ENCODE peak calls at places on chromosome 22, in four cellular contexts. G, V, M and Z are unnamed samples.

GRCh38 chr22:46319319-46319718 is 16.2 kb upstream of the TRMU start:
- DNase-seq in V (no peak), M (no peak), G (no peak), Z (no peak)

GRCh38 chr22:41288245-41288946 is 2.4 kb upstream of the RANGAP1 start:
- DNase-seq in V (no peak), G (no peak), M (peak; percentile 69), Z (no peak)

GRCh38 chr22:46590334-46590733 is 29.9 kb upstream of the GRAMD4 start:
- DNase-seq in G (no peak), V (peak; percentile 37), M (no peak), Z (no peak)

GRCh38 chr22:46710842-46711241 is 27.2 kb downstream of the CERK start:
- DNase-seq in G (no peak), V (no peak), M (no peak), Z (no peak)

GRCh38 chr22:25779890-25780289 is 37.9 kb downstream of the MYO18B start:
- DNase-seq in V (peak; percentile 57), G (no peak), M (no peak), Z (no peak)

GRCh38 chr22:38696606-38697005 is 4.1 kb downstream of the JOSD1 start:
- DNase-seq in V (no peak), M (no peak), G (peak; percentile 20), Z (no peak)

GRCh38 chr22:33922268-33922667 is 2.0 kb upstream of the LARGE1 start:
- DNase-seq in G (peak; percentile 55), V (peak; percentile 69), M (peak; percentile 80), Z (peak; percentile 16)

GRCh38 chr22:26709617-26710390 is 52.4 kb downstream of the MIAT start:
- DNase-seq in M (no peak), V (no peak), G (no peak), Z (no peak)

GRCh38 chr22:28629420-28630184 is 50.0 kb downstream of the TTC28 start:
- DNase-seq in M (no peak), V (no peak), G (no peak), Z (no peak)

GRCh38 chr22:30871391-30872281 is 96.9 kb downstream of the MORC2 start:
- DNase-seq in G (peak; percentile 36), M (peak; percentile 40), V (no peak), Z (peak; percentile 80)

GRCh38 chr22:28244760-28245159 is 325.7 kb upstream of the PITPNB start:
- DNase-seq in M (no peak), V (no peak), G (no peak), Z (no peak)

GRCh38 chr22:48256776-48257689 is 1494.6 kb downstream of the TBC1D22A start:
- DNase-seq in G (no peak), M (no peak), V (no peak), Z (peak; percentile 78)

GRCh38 chr22:49204599-49205214 is 623.0 kb downstream of the BRD1 start:
- DNase-seq in V (no peak), G (peak; percentile 46), M (peak; percentile 48), Z (no peak)

GRCh38 chr22:38981659-38982007 is 514 bp upstream of the APOBEC3B start:
- DNase-seq in M (no peak), G (no peak), V (no peak), Z (no peak)

GRCh38 chr22:36008131-36008530 is 20.5 kb downstream of the RBFOX2 start:
- DNase-seq in M (no peak), V (no peak), G (no peak), Z (no peak)

GRCh38 chr22:37801946-37802309 is 5.8 kb upstream of the GCAT start:
- DNase-seq in V (no peak), G (no peak), M (no peak), Z (no peak)

GRCh38 chr22:24445481-24446290 is 18.3 kb downstream of the ADORA2A start:
- DNase-seq in V (no peak), M (no peak), G (no peak), Z (no peak)

GRCh38 chr22:24443668-24444067 is 16.3 kb downstream of the ADORA2A start:
- DNase-seq in M (no peak), G (no peak), V (no peak), Z (no peak)

GRCh38 chr22:24444251-24444650 is 16.9 kb downstream of the ADORA2A start:
- DNase-seq in V (no peak), M (no peak), G (no peak), Z (no peak)

GRCh38 chr22:24446291-24446611 is 18.9 kb downstream of the ADORA2A start:
- DNase-seq in G (no peak), M (no peak), V (no peak), Z (no peak)

DNA sequence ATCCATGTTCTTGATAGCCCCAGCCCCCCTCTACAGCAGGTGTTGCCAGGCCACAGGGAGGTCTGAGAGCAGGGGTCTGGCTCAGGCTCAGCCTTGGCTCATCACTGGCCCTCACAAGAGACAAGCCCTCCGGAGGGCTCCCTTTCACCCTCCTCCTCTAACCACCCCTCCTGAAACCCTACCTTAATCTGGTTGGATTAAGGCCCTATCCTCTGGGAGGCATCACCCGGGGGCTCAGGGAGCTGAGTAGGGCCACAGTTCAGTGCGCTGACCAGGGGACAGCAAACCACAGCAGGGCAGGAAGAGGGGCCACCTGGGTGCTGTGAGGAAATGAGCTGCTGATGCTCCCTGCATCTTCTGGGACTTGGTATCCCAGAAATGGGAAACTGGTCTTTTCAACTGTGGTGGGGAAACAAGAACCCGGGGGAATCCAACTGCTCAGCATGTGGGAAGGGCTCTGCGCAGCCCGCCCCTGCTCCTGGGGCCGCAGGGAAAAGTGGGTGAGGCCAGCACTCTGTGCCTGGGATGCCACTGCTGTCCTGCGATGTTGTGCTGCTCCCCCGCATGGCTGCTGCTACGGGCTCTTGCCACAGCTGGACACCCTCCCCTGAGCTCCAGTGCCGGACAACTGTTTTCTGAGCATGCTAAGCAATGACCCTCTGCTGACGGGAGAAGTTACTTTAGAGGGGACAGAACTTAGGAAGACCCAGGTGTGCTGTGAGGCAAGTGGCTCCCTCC is 17.5 kb downstream of the ADORA2A start:
- DNase-seq in V (no peak), G (no peak), M (no peak), Z (no peak)
- TF ChIP-seq POLR2A in V (no peak), G (no peak), M (no peak), Z (no peak)

GRCh38 chr22:18070556-18071306 is 7.1 kb upstream of the PEX26 start:
- DNase-seq in V (no peak), M (no peak), G (no peak), Z (no peak)
- TF ChIP-seq CTCF in V (no peak), M (no peak), G (no peak), Z (no peak)

DNA sequence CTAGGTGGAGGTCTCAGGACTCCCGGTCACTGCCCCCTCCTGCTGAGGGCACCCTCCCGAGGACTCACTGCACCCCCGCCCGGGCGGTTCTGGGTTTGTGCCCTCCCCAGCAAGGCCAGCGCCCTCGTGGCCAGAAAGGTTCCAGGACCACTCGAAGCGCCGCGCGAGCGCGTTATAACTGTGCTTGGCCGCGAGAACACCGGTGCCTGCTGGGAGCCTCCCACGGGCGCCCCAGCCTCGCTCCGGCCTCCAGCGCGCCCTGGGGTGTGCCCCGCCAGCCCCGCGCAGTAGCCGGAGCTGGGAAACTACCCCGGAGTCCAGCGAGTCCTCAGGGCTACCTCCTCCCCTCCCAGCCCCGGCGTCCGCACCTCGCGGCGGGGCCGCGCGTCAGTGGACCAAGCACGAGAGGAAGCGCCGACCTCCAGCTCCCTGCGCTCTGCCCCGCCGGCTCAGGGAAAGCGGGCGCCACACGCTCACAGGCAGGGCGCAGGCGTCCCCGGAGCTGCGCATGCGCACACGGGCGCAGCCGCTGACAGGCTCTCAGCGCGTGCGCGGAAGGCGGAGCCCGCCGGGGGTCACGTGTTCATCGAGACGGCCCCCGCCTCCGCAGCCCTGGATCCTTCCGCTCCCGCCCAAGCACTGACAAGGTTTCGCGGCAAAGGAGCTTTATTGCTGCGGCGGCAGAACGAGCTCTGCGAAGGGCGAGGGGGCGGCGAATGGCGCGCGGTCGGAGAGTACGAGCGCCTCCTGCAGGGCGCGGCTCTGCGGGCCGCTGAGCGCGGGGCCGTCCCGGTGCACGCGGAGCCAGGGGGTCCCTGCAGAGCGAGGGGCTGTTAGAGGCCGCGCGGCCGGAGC is at the start of gene SCO2:
- DNase-seq in V (peak; percentile 100), G (peak; percentile 96), M (peak; percentile 98), Z (peak; percentile 95)
- TF ChIP-seq POLR2A in V (no peak), G (peak; percentile 47), M (peak; percentile 26), Z (no peak)

GRCh38 chr22:44438056-44438455 is 60.0 kb downstream of the RTL6 start:
- DNase-seq in G (peak; percentile 31), V (no peak), M (peak; percentile 53), Z (no peak)
- TF ChIP-seq CTCF in G (no peak), V (no peak), M (no peak), Z (no peak)

GRCh38 chr22:19937616-19938473 is 3.7 kb upstream of the COMT start:
- DNase-seq in V (no peak), G (no peak), M (no peak), Z (no peak)
- TF ChIP-seq POLR2A in V (no peak), G (no peak), M (no peak), Z (no peak)

GRCh38 chr22:42296883-42297282 is 26.4 kb upstream of the TCF20 start:
- DNase-seq in M (no peak), G (no peak), V (no peak), Z (no peak)
- TF ChIP-seq CTCF in M (no peak), G (no peak), V (no peak), Z (no peak)

GRCh38 chr22:18950141-18950540 is 14.0 kb upstream of the PRODH start:
- DNase-seq in G (no peak), M (peak; percentile 52), V (peak; percentile 21), Z (no peak)
- TF ChIP-seq POLR2A in G (no peak), M (no peak), V (no peak), Z (no peak)

DNA sequence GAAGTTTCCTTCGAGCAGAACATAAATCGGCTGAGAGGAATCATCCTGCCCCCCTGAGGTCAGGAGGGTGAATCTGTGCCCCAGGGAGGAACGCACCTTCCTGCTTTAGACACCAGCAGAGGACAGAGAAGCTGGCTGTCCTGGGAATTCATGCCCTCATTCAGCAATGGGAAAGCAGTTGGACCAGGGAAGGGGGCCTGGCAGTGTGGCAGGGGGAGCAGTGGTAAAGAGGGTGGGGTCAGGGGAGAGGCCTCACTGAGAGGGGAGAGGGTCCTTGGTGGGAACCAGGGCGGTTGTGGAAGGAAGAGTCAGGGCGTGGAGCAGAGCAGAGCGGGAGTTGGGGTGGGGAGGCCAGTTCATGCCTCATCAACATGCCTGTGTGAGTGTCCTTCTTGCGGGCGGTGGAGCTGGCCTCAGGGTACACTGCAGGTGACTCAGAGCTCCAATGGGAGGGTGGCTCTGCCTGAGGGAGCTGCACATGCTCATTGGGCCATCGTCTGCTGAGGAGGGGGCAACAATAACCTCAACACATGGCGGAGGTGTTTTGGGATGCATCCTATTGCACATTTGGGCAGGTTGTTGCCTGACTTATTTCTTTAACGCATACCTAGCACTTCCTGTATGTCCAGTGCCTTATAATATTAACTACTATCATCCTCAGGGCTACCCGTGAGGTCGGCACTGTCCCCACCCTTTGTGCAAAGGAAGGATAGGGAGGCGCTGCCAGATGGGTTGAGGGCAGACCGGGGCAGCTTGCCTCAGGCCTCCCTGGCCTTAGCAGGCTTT is 23.2 kb downstream of the MED15 start:
- DNase-seq in M (no peak), G (no peak), V (no peak), Z (no peak)
- TF ChIP-seq CTCF in M (no peak), G (no peak), V (no peak), Z (no peak)